ENCODE peak calls at places on chromosome 11, in eight cellular contexts. One of them, this sample, is unnamed.
A peak's percentile ranks its signal among the peaks of the same experiment; 100 is the strongest.

GRCh38 chr11:96817488-96817887 is 427.7 kb downstream of the JRKL start:
- DNase-seq in tibial nerve: no peak
- DNase-seq in iPS DF 6.9: no peak
- DNase-seq in PC-9: no peak
- DNase-seq in right cardiac atrium: no peak
- DNase-seq in sigmoid colon: no peak
- DNase-seq in kidney: no peak
- DNase-seq in neural progenitor cell: no peak
- DNase-seq in this sample: no peak

GRCh38 chr11:70506658-70506970 is 108.3 kb downstream of the CTTN start:
- DNase-seq in tibial nerve: no peak
- DNase-seq in iPS DF 6.9: no peak
- DNase-seq in PC-9: no peak
- DNase-seq in right cardiac atrium: peak; percentile 15
- DNase-seq in sigmoid colon: peak; percentile 30
- DNase-seq in kidney: no peak
- DNase-seq in neural progenitor cell: no peak
- DNase-seq in this sample: no peak

GRCh38 chr11:117511483-117511934 is 183.9 kb downstream of the CEP164 start:
- DNase-seq in tibial nerve: no peak
- DNase-seq in iPS DF 6.9: no peak
- DNase-seq in PC-9: no peak
- DNase-seq in right cardiac atrium: no peak
- DNase-seq in sigmoid colon: no peak
- DNase-seq in kidney: no peak
- DNase-seq in neural progenitor cell: no peak
- DNase-seq in this sample: no peak

GRCh38 chr11:2889399-2890273 is 4.1 kb upstream of the CDKN1C start:
- DNase-seq in tibial nerve: no peak
- DNase-seq in iPS DF 6.9: no peak
- DNase-seq in PC-9: no peak
- DNase-seq in right cardiac atrium: peak; percentile 43
- DNase-seq in sigmoid colon: no peak
- DNase-seq in kidney: peak; percentile 66
- DNase-seq in neural progenitor cell: no peak
- DNase-seq in this sample: no peak

GRCh38 chr11:75056806-75057205 is 39.9 kb downstream of the OR2AT4 start:
- DNase-seq in tibial nerve: no peak
- DNase-seq in iPS DF 6.9: no peak
- DNase-seq in PC-9: no peak
- DNase-seq in right cardiac atrium: no peak
- DNase-seq in sigmoid colon: no peak
- DNase-seq in kidney: no peak
- DNase-seq in neural progenitor cell: no peak
- DNase-seq in this sample: no peak

GRCh38 chr11:829946-830294 is 2.2 kb downstream of the CRACR2B start:
- DNase-seq in tibial nerve: no peak
- DNase-seq in iPS DF 6.9: no peak
- DNase-seq in PC-9: no peak
- DNase-seq in right cardiac atrium: no peak
- DNase-seq in sigmoid colon: no peak
- DNase-seq in kidney: no peak
- DNase-seq in neural progenitor cell: no peak
- DNase-seq in this sample: no peak

GRCh38 chr11:100753144-100753543 is 66.1 kb downstream of the ARHGAP42 start:
- DNase-seq in tibial nerve: no peak
- DNase-seq in iPS DF 6.9: no peak
- DNase-seq in PC-9: peak; percentile 84
- DNase-seq in right cardiac atrium: no peak
- DNase-seq in sigmoid colon: no peak
- DNase-seq in kidney: no peak
- DNase-seq in neural progenitor cell: peak; percentile 36
- DNase-seq in this sample: no peak

GRCh38 chr11:2794419-2794795 is 91.2 kb downstream of the CDKN1C start:
- DNase-seq in tibial nerve: no peak
- DNase-seq in iPS DF 6.9: no peak
- DNase-seq in PC-9: no peak
- DNase-seq in right cardiac atrium: peak; percentile 39
- DNase-seq in sigmoid colon: peak; percentile 42
- DNase-seq in kidney: peak; percentile 50
- DNase-seq in neural progenitor cell: no peak
- DNase-seq in this sample: no peak

GRCh38 chr11:81007046-81007445 is 1566.2 kb upstream of the TENM4 start:
- DNase-seq in tibial nerve: no peak
- DNase-seq in iPS DF 6.9: no peak
- DNase-seq in PC-9: no peak
- DNase-seq in right cardiac atrium: no peak
- DNase-seq in sigmoid colon: no peak
- DNase-seq in kidney: no peak
- DNase-seq in neural progenitor cell: no peak
- DNase-seq in this sample: no peak

GRCh38 chr11:19576054-19576453 is 136.6 kb upstream of the NAV2 start:
- DNase-seq in tibial nerve: no peak
- DNase-seq in iPS DF 6.9: no peak
- DNase-seq in PC-9: no peak
- DNase-seq in right cardiac atrium: no peak
- DNase-seq in sigmoid colon: no peak
- DNase-seq in kidney: no peak
- DNase-seq in neural progenitor cell: no peak
- DNase-seq in this sample: no peak

GRCh38 chr11:61172888-61173287 is 11.7 kb upstream of the VPS37C start:
- DNase-seq in tibial nerve: no peak
- DNase-seq in iPS DF 6.9: no peak
- DNase-seq in PC-9: no peak
- DNase-seq in right cardiac atrium: no peak
- DNase-seq in sigmoid colon: peak; percentile 11
- DNase-seq in kidney: no peak
- DNase-seq in neural progenitor cell: no peak
- DNase-seq in this sample: no peak

GRCh38 chr11:41201156-41201555 is 258.3 kb downstream of the LRRC4C start:
- DNase-seq in tibial nerve: no peak
- DNase-seq in iPS DF 6.9: peak; percentile 41
- DNase-seq in PC-9: peak; percentile 2
- DNase-seq in right cardiac atrium: no peak
- DNase-seq in sigmoid colon: no peak
- DNase-seq in kidney: no peak
- DNase-seq in neural progenitor cell: peak; percentile 77
- DNase-seq in this sample: no peak

GRCh38 chr11:74018331-74019005 is 9.6 kb upstream of the UCP3 start:
- DNase-seq in tibial nerve: peak; percentile 91
- DNase-seq in iPS DF 6.9: no peak
- DNase-seq in PC-9: peak; percentile 87
- DNase-seq in right cardiac atrium: peak; percentile 96
- DNase-seq in sigmoid colon: peak; percentile 97
- DNase-seq in kidney: peak; percentile 94
- DNase-seq in neural progenitor cell: no peak
- DNase-seq in this sample: no peak

GRCh38 chr11:26621147-26621546 is 49.1 kb upstream of the MUC15 start:
- DNase-seq in tibial nerve: no peak
- DNase-seq in iPS DF 6.9: no peak
- DNase-seq in PC-9: peak; percentile 21
- DNase-seq in right cardiac atrium: no peak
- DNase-seq in sigmoid colon: no peak
- DNase-seq in kidney: no peak
- DNase-seq in neural progenitor cell: no peak
- DNase-seq in this sample: no peak

GRCh38 chr11:6414874-6415328 is 4.0 kb downstream of the APBB1 start:
- DNase-seq in tibial nerve: no peak
- DNase-seq in iPS DF 6.9: no peak
- DNase-seq in PC-9: no peak
- DNase-seq in right cardiac atrium: no peak
- DNase-seq in sigmoid colon: no peak
- DNase-seq in kidney: no peak
- DNase-seq in neural progenitor cell: no peak
- DNase-seq in this sample: no peak

GRCh38 chr11:71251761-71252433 is 480 bp downstream of the SHANK2 start:
- DNase-seq in tibial nerve: no peak
- DNase-seq in iPS DF 6.9: no peak
- DNase-seq in PC-9: peak; percentile 62
- DNase-seq in right cardiac atrium: no peak
- DNase-seq in sigmoid colon: no peak
- DNase-seq in kidney: no peak
- DNase-seq in neural progenitor cell: peak; percentile 87
- DNase-seq in this sample: no peak

GRCh38 chr11:19525276-19525675 is 187.4 kb upstream of the NAV2 start:
- DNase-seq in tibial nerve: no peak
- DNase-seq in iPS DF 6.9: no peak
- DNase-seq in PC-9: no peak
- DNase-seq in right cardiac atrium: no peak
- DNase-seq in sigmoid colon: no peak
- DNase-seq in kidney: no peak
- DNase-seq in neural progenitor cell: no peak
- DNase-seq in this sample: no peak

DNA sequence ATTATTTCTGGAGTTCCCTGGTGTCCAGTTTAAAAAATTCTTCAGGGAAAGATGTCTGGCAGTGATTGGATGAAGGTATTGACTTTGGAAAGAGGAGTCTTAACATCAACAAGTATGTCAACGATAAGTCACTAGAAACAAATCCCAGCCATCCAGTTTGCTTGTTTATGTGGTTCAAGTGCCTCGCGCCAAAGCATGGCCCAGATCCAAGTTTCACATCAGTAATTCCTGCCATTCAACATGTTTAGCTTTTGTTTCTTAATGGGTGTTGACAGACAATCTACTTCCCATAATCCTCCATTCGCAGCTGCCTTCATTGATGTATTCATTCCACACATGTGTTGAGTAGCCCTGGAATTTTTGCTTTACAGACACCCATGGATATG is 77.8 kb downstream of the UBASH3B start:
- DNase-seq in tibial nerve: peak; percentile 55
- DNase-seq in iPS DF 6.9: no peak
- DNase-seq in PC-9: no peak
- DNase-seq in right cardiac atrium: peak; percentile 72
- DNase-seq in sigmoid colon: no peak
- DNase-seq in kidney: no peak
- DNase-seq in neural progenitor cell: no peak
- DNase-seq in this sample: no peak
- H3K27ac ChIP-seq in tibial nerve: no peak overlapping the region
- H3K27ac ChIP-seq in iPS DF 6.9: no peak overlapping the region
- H3K27ac ChIP-seq in PC-9: no peak overlapping the region
- H3K27ac ChIP-seq in right cardiac atrium: no peak overlapping the region
- H3K27ac ChIP-seq in sigmoid colon: no peak overlapping the region
- H3K27ac ChIP-seq in kidney: no peak overlapping the region
- H3K27ac ChIP-seq in neural progenitor cell: no peak overlapping the region
- H3K27ac ChIP-seq in this sample: no peak overlapping the region

DNA sequence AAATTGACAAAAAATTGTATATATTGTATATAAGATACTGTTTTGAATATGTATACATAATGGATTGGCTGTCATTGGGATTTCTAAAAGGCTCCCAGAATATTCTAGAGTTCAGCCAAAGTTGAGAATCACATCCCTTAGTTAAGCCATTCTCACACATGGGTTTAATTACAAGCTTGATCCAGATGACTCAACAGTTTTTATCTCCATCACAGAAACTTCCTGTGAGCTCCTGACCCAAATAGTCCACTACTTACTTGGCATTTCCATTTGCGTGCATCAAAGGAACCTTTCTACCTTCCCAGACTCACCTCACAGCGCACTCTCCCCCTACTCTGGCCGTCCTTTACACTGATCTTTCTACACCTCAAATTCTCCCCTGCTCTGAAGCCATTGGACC is 184.8 kb upstream of the ARHGAP20 start:
- DNase-seq in tibial nerve: no peak
- DNase-seq in iPS DF 6.9: no peak
- DNase-seq in PC-9: no peak
- DNase-seq in right cardiac atrium: no peak
- DNase-seq in sigmoid colon: no peak
- DNase-seq in kidney: no peak
- DNase-seq in neural progenitor cell: no peak
- DNase-seq in this sample: no peak
- H3K27ac ChIP-seq in tibial nerve: no peak overlapping the region
- H3K27ac ChIP-seq in iPS DF 6.9: no peak overlapping the region
- H3K27ac ChIP-seq in PC-9: no peak overlapping the region
- H3K27ac ChIP-seq in right cardiac atrium: no peak overlapping the region
- H3K27ac ChIP-seq in sigmoid colon: no peak overlapping the region
- H3K27ac ChIP-seq in kidney: no peak overlapping the region
- H3K27ac ChIP-seq in neural progenitor cell: no peak overlapping the region
- H3K27ac ChIP-seq in this sample: no peak overlapping the region

GRCh38 chr11:108592591-108593213 is 866 bp downstream of the EXPH5 start:
- DNase-seq in tibial nerve: no peak
- DNase-seq in iPS DF 6.9: no peak
- DNase-seq in PC-9: peak; percentile 28
- DNase-seq in right cardiac atrium: peak; percentile 55
- DNase-seq in sigmoid colon: no peak
- DNase-seq in kidney: peak; percentile 82
- DNase-seq in neural progenitor cell: no peak
- DNase-seq in this sample: peak; percentile 48
- H3K27ac ChIP-seq in tibial nerve: peak overlapping the region; percentile 19
- H3K27ac ChIP-seq in iPS DF 6.9: no peak overlapping the region
- H3K27ac ChIP-seq in PC-9: peak overlapping the region; percentile 97
- H3K27ac ChIP-seq in right cardiac atrium: no peak overlapping the region
- H3K27ac ChIP-seq in sigmoid colon: peak overlapping the region; percentile 10
- H3K27ac ChIP-seq in kidney: peak overlapping the region; percentile 59
- H3K27ac ChIP-seq in neural progenitor cell: no peak overlapping the region
- H3K27ac ChIP-seq in this sample: no peak overlapping the region

GRCh38 chr11:101915811-101916291 is 471 bp downstream of the ANGPTL5 start:
- DNase-seq in tibial nerve: peak; percentile 67
- DNase-seq in iPS DF 6.9: no peak
- DNase-seq in PC-9: no peak
- DNase-seq in right cardiac atrium: no peak
- DNase-seq in sigmoid colon: no peak
- DNase-seq in kidney: no peak
- DNase-seq in neural progenitor cell: peak; percentile 29
- DNase-seq in this sample: no peak

GRCh38 chr11:101914737-101915426 is at the start of gene CEP126:
- DNase-seq in tibial nerve: peak; percentile 96
- DNase-seq in iPS DF 6.9: peak; percentile 76
- DNase-seq in PC-9: peak; percentile 91
- DNase-seq in right cardiac atrium: peak; percentile 98
- DNase-seq in sigmoid colon: peak; percentile 97
- DNase-seq in kidney: peak; percentile 98
- DNase-seq in neural progenitor cell: peak; percentile 97
- DNase-seq in this sample: peak; percentile 93

GRCh38 chr11:101914349-101914736 is 467 bp upstream of the CEP126 start:
- DNase-seq in tibial nerve: peak; percentile 24
- DNase-seq in iPS DF 6.9: no peak
- DNase-seq in PC-9: no peak
- DNase-seq in right cardiac atrium: no peak
- DNase-seq in sigmoid colon: no peak
- DNase-seq in kidney: no peak
- DNase-seq in neural progenitor cell: peak; percentile 11
- DNase-seq in this sample: no peak

GRCh38 chr11:101913631-101914030 is 1.2 kb upstream of the CEP126 start:
- DNase-seq in tibial nerve: no peak
- DNase-seq in iPS DF 6.9: no peak
- DNase-seq in PC-9: no peak
- DNase-seq in right cardiac atrium: no peak
- DNase-seq in sigmoid colon: no peak
- DNase-seq in kidney: no peak
- DNase-seq in neural progenitor cell: no peak
- DNase-seq in this sample: peak; percentile 27

DNA sequence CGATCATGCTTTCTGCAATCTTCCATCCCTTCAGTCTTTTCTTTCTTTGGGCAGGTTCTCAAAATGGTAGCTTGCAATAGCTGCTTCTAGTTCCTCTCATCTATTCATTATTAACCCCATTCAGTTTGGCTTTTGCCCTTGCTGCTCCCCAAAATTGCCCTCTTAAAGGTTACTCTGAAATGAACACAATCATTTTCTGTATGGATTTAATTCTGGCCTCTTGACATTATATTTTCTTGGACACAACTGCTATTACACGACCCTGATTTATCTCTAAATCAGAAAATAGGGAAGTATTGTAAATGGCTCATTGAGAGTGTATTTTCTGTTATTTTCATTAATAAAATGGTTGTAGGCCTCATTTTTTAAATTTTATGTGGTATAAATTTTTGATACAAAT is at the start of gene ANGPTL5:
- DNase-seq in tibial nerve: no peak
- DNase-seq in iPS DF 6.9: no peak
- DNase-seq in PC-9: no peak
- DNase-seq in right cardiac atrium: no peak
- DNase-seq in sigmoid colon: no peak
- DNase-seq in kidney: no peak
- DNase-seq in neural progenitor cell: no peak
- DNase-seq in this sample: no peak
- H3K27ac ChIP-seq in tibial nerve: peak within 1 kb of the TSS; percentile 75
- H3K27ac ChIP-seq in iPS DF 6.9: no peak within 1 kb of the TSS
- H3K27ac ChIP-seq in PC-9: peak within 1 kb of the TSS; percentile 65
- H3K27ac ChIP-seq in right cardiac atrium: peak within 1 kb of the TSS; percentile 41
- H3K27ac ChIP-seq in sigmoid colon: peak within 1 kb of the TSS; percentile 86
- H3K27ac ChIP-seq in kidney: peak within 1 kb of the TSS; percentile 74
- H3K27ac ChIP-seq in neural progenitor cell: no peak within 1 kb of the TSS
- H3K27ac ChIP-seq in this sample: peak within 1 kb of the TSS; percentile 86